ENCODE peak calls at places on chromosomes 12 and 14, in six cellular contexts. W is psoas muscle, Y is body of pancreas, U is GM13977, X is uterus, F is AG10803. O is an unnamed sample.
A peak's percentile ranks its signal among the peaks of the same experiment; 100 is the strongest.

GRCh38 chr12:53005215-53005985 is 856 bp upstream of the EIF4B start:
- DNase-seq in X (peak; percentile 34), Y (no peak), F (no peak), W (peak; percentile 57), U (no peak), O (no peak)

GRCh38 chr14:93906341-93907329 is 20.5 kb upstream of the FAM181A start:
- DNase-seq in U (peak; percentile 85), Y (peak; percentile 71), F (peak; percentile 30), W (no peak), X (peak; percentile 45), O (peak; percentile 42)

GRCh38 chr14:52023518-52023917 is 34.2 kb downstream of the RTRAF start:
- DNase-seq in U (no peak), F (peak; percentile 86), W (no peak), Y (peak; percentile 64), X (peak; percentile 49), O (no peak)

GRCh38 chr14:92676448-92677086 is 71.9 kb downstream of the LGMN start:
- DNase-seq in W (no peak), X (no peak), F (no peak), U (no peak), Y (no peak), O (no peak)

GRCh38 chr12:28253175-28253641 is 63.0 kb downstream of the CCDC91 start:
- DNase-seq in U (peak; percentile 32), W (no peak), Y (no peak), F (no peak), X (no peak), O (no peak)

GRCh38 chr14:99879401-99880295 is 86.4 kb downstream of the EML1 start:
- DNase-seq in W (no peak), X (peak; percentile 49), Y (no peak), F (peak; percentile 88), U (no peak), O (no peak)

GRCh38 chr14:30610719-30611388 is 11.3 kb upstream of the SCFD1 start:
- DNase-seq in W (peak; percentile 62), F (peak; percentile 51), Y (peak; percentile 77), X (peak; percentile 35), U (no peak), O (no peak)

GRCh38 chr12:25187781-25188180 is 7.2 kb downstream of the DNAI7 start:
- DNase-seq in W (no peak), F (peak; percentile 92), Y (no peak), U (no peak), X (no peak), O (no peak)

GRCh38 chr14:37081220-37081619 is 91.2 kb downstream of the SLC25A21 start:
- DNase-seq in W (no peak), U (no peak), X (no peak), Y (no peak), F (no peak), O (no peak)

GRCh38 chr12:87439990-87440827 is 589.0 kb downstream of the C12orf50 start:
- DNase-seq in W (no peak), X (no peak), U (no peak), Y (no peak), F (peak; percentile 66), O (no peak)

GRCh38 chr12:93704122-93704521 is 26.9 kb downstream of the CRADD start:
- DNase-seq in W (no peak), Y (no peak), F (no peak), U (peak; percentile 28), X (no peak), O (no peak)

GRCh38 chr12:102913453-102914226 is 3.4 kb downstream of the PAH start:
- DNase-seq in F (no peak), Y (no peak), U (no peak), W (no peak), X (no peak), O (no peak)

GRCh38 chr12:121222847-121223246 is 12.9 kb downstream of the P2RX4 start:
- DNase-seq in Y (no peak), X (no peak), U (peak; percentile 10), F (no peak), W (no peak), O (peak; percentile 52)

GRCh38 chr12:18798445-18799139 is 60.7 kb downstream of the CAPZA3 start:
- DNase-seq in X (no peak), F (no peak), Y (no peak), U (no peak), W (no peak), O (no peak)

GRCh38 chr12:118436002-118436724 is 59.8 kb downstream of the SUDS3 start:
- DNase-seq in Y (peak; percentile 13), X (no peak), F (no peak), U (peak; percentile 36), W (no peak), O (no peak)

GRCh38 chr12:116881867-116882507 is 746 bp upstream of the HRK start:
- DNase-seq in F (no peak), W (no peak), U (no peak), Y (no peak), X (no peak), O (no peak)

GRCh38 chr12:93778306-93778705 is 101.1 kb downstream of the CRADD start:
- DNase-seq in Y (peak; percentile 51), U (no peak), X (peak; percentile 81), W (peak; percentile 64), F (peak; percentile 93), O (no peak)

GRCh38 chr12:88934163-88934747 is 354.0 kb upstream of the KITLG start:
- DNase-seq in U (no peak), W (no peak), X (no peak), Y (no peak), F (peak; percentile 33), O (no peak)

GRCh38 chr12:113422030-113422900 is at the start of gene SDSL:
- DNase-seq in F (peak; percentile 71), X (peak; percentile 31), W (peak; percentile 64), U (peak; percentile 56), Y (peak; percentile 80), O (peak; percentile 66)

GRCh38 chr12:1523558-1524050 is 70.8 kb downstream of the FBXL14 start:
- DNase-seq in W (no peak), U (no peak), Y (no peak), F (no peak), X (no peak), O (no peak)

GRCh38 chr12:58981961-58982360 is 61.7 kb upstream of the LRIG3 start:
- DNase-seq in F (no peak), Y (no peak), U (no peak), W (no peak), X (no peak), O (no peak)

GRCh38 chr12:14554281-14555008 is 13.2 kb downstream of the PLBD1 start:
- DNase-seq in Y (peak; percentile 89), U (no peak), X (peak; percentile 36), W (peak; percentile 94), F (peak; percentile 1), O (no peak)

GRCh38 chr12:76883151-76883550 is 4.3 kb upstream of the CSRP2 start:
- DNase-seq in X (no peak), W (no peak), Y (no peak), U (no peak), F (peak; percentile 79), O (no peak)

GRCh38 chr12:2858944-2859352 is 2.1 kb upstream of the TEX52 start:
- DNase-seq in W (no peak), X (no peak), F (no peak), U (no peak), Y (no peak), O (no peak)

GRCh38 chr12:95996034-95996658 is at the start of gene HAL:
- DNase-seq in W (no peak), X (no peak), U (no peak), Y (peak; percentile 10), F (peak; percentile 34), O (no peak)

DNA sequence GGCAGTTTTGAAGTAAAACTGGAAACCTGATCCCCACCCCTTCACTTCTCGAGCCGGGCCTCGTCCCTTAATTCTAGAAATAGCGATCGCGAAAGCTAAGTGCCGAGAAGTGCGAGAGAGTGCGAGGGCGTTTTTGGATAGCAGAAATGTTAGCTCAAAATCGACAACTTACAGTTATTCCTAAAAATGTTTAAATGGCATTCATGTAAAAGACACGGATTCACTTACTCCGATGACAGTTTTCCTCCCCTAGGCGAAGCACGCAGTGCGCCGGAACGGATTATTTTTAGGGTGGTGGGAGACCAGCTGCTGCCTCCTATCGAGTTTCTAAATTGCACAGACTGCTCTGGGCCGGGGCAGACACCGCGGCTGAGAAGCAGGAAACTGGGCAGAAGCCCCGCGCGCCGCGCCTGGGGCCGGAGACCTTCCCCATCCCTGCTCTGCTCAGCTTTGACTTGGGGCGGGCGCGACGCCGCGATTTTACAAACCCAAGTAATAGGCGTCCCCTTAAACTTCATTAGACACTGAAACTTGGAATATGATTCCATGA is at the start of gene ABCC9:
- DNase-seq in X (peak; percentile 63), F (peak; percentile 11), Y (peak; percentile 73), W (peak; percentile 81), U (no peak), O (no peak)
- TF ChIP-seq CTCF in X (no peak), F (no peak), Y (no peak), W (no peak), U (no peak), O (no peak)

GRCh38 chr14:101632520-101632919 is 71.2 kb downstream of the DIO3 start:
- DNase-seq in W (no peak), Y (no peak), U (no peak), X (no peak), F (no peak), O (no peak)

GRCh38 chr14:101633276-101633675 is 72.0 kb downstream of the DIO3 start:
- DNase-seq in X (no peak), F (no peak), Y (no peak), U (no peak), W (no peak), O (no peak)

GRCh38 chr14:101635238-101636080 is 74.2 kb downstream of the DIO3 start:
- DNase-seq in Y (no peak), X (no peak), W (no peak), F (no peak), U (no peak), O (no peak)

GRCh38 chr14:101636081-101636560 is 74.8 kb downstream of the DIO3 start:
- DNase-seq in Y (no peak), F (peak; percentile 1), U (no peak), W (no peak), X (no peak), O (no peak)

GRCh38 chr14:101634453-101635237 is 73.3 kb downstream of the DIO3 start:
- DNase-seq in F (no peak), U (no peak), W (no peak), Y (no peak), X (no peak), O (no peak)
- TF ChIP-seq CTCF in F (no peak), U (no peak), W (no peak), Y (no peak), X (no peak), O (no peak)

GRCh38 chr14:85131523-85131922 is 398.4 kb upstream of the FLRT2 start:
- DNase-seq in F (no peak), Y (peak; percentile 71), U (no peak), W (no peak), X (no peak), O (no peak)
- TF ChIP-seq CTCF in F (no peak), Y (peak; percentile 12), U (no peak), W (no peak), X (no peak), O (no peak)

GRCh38 chr14:105155071-105155651 is 13.4 kb downstream of the JAG2 start:
- DNase-seq in F (no peak), U (no peak), W (peak; percentile 49), Y (no peak), X (no peak), O (no peak)
- TF ChIP-seq CTCF in F (no peak), U (no peak), W (no peak), Y (no peak), X (no peak), O (no peak)

GRCh38 chr14:64841121-64841611 is 38.5 kb downstream of the SPTB start:
- DNase-seq in W (peak; percentile 84), U (no peak), F (peak; percentile 66), X (no peak), Y (no peak), O (no peak)
- TF ChIP-seq CTCF in W (peak; percentile 68), U (no peak), F (peak; percentile 58), X (peak; percentile 17), Y (no peak), O (no peak)